ENCODE peak calls at places on chromosomes 13 and 19, in four cellular contexts. One of them, this sample, is unnamed. For H3K36me3, the result is how much of the 10 kb centered on the place peaks cover.

GRCh38 chr19:34236035-34236793 is 18.1 kb upstream of the GARRE1 start:
- DNase-seq in H1: no peak
- DNase-seq in neuronal stem cell: no peak
- DNase-seq in mesenchymal stem cell: peak
- DNase-seq in this sample: no peak

GRCh38 chr19:13796301-13797057 is 1.2 kb downstream of the ZSWIM4 start:
- DNase-seq in H1: peak
- DNase-seq in neuronal stem cell: no peak
- DNase-seq in mesenchymal stem cell: peak
- DNase-seq in this sample: peak

GRCh38 chr19:31436121-31436776 is 87.0 kb upstream of the TSHZ3 start:
- DNase-seq in H1: peak
- DNase-seq in neuronal stem cell: no peak
- DNase-seq in mesenchymal stem cell: peak
- DNase-seq in this sample: peak

GRCh38 chr19:1308718-1309117 is 23.0 kb downstream of the EFNA2 start:
- DNase-seq in H1: no peak
- DNase-seq in neuronal stem cell: no peak
- DNase-seq in mesenchymal stem cell: no peak
- DNase-seq in this sample: no peak

GRCh38 chr13:50123862-50124535 is 108.8 kb downstream of the KCNRG start:
- DNase-seq in H1: peak
- DNase-seq in neuronal stem cell: peak
- DNase-seq in mesenchymal stem cell: peak
- DNase-seq in this sample: peak

GRCh38 chr13:40682449-40683240 is 16.2 kb upstream of the FOXO1 start:
- DNase-seq in H1: no peak
- DNase-seq in neuronal stem cell: no peak
- DNase-seq in mesenchymal stem cell: peak
- DNase-seq in this sample: no peak

GRCh38 chr19:4013886-4014540 is 6.5 kb downstream of the PIAS4 start:
- DNase-seq in H1: no peak
- DNase-seq in neuronal stem cell: no peak
- DNase-seq in mesenchymal stem cell: no peak
- DNase-seq in this sample: no peak

GRCh38 chr19:3095375-3096191 is 1.4 kb downstream of the GNA11 start:
- DNase-seq in H1: peak
- DNase-seq in neuronal stem cell: peak
- DNase-seq in mesenchymal stem cell: peak
- DNase-seq in this sample: peak

GRCh38 chr13:24124789-24125476 is 35.6 kb upstream of the SPATA13 start:
- DNase-seq in H1: no peak
- DNase-seq in neuronal stem cell: no peak
- DNase-seq in mesenchymal stem cell: no peak
- DNase-seq in this sample: no peak

GRCh38 chr13:48500652-48501197 is 32.2 kb downstream of the RCBTB2 start:
- DNase-seq in H1: no peak
- DNase-seq in neuronal stem cell: no peak
- DNase-seq in mesenchymal stem cell: peak
- DNase-seq in this sample: peak

GRCh38 chr13:93794197-93794885 is 567.7 kb downstream of the GPC6 start:
- DNase-seq in H1: no peak
- DNase-seq in neuronal stem cell: no peak
- DNase-seq in mesenchymal stem cell: no peak
- DNase-seq in this sample: no peak

GRCh38 chr13:101306773-101307172 is 109.5 kb downstream of the NALCN start:
- DNase-seq in H1: no peak
- DNase-seq in neuronal stem cell: no peak
- DNase-seq in mesenchymal stem cell: no peak
- DNase-seq in this sample: no peak

DNA sequence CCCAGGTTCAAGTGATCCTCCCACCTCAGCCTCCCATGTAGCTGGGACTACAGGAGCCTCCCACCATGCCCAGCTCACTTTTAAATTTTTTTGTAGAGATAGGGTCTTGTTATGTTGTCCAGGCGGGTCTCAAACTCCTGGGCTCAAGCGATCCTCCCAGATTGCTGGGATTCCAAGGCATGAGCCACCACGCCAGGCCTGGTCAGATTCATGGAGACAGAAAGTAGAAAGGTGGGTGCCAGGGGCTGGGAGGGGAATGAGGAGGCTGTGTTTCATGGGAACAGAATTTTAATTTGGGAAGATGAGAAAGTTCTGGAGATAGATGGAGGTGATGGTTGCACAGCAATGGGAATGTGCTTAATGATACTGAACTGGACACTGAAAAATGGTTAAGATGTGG is 22.3 kb downstream of the ARHGEF18 start:
- DNase-seq in H1: no peak
- DNase-seq in neuronal stem cell: no peak
- DNase-seq in mesenchymal stem cell: no peak
- DNase-seq in this sample: peak
- H2BK12ac ChIP-seq in H1: no peak
- H2BK12ac ChIP-seq in neuronal stem cell: no peak
- H2BK12ac ChIP-seq in mesenchymal stem cell: no peak
- H2BK12ac ChIP-seq in this sample: peak

GRCh38 chr19:38654478-38655079 is 7.1 kb downstream of the ACTN4 start:
- DNase-seq in H1: no peak
- DNase-seq in neuronal stem cell: no peak
- DNase-seq in mesenchymal stem cell: peak
- DNase-seq in this sample: no peak
- H3K27ac ChIP-seq in H1: no peak
- H3K27ac ChIP-seq in neuronal stem cell: peak
- H3K27ac ChIP-seq in mesenchymal stem cell: peak
- H3K27ac ChIP-seq in this sample: peak

GRCh38 chr19:6417713-6418561 is 6.7 kb downstream of the KHSRP start:
- DNase-seq in H1: peak
- DNase-seq in neuronal stem cell: no peak
- DNase-seq in mesenchymal stem cell: peak
- DNase-seq in this sample: no peak

GRCh38 chr19:6414793-6415591 is 9.6 kb downstream of the KHSRP start:
- DNase-seq in H1: no peak
- DNase-seq in neuronal stem cell: no peak
- DNase-seq in mesenchymal stem cell: no peak
- DNase-seq in this sample: no peak

GRCh38 chr19:6414033-6414643 is 10.5 kb downstream of the KHSRP start:
- DNase-seq in H1: peak
- DNase-seq in neuronal stem cell: no peak
- DNase-seq in mesenchymal stem cell: no peak
- DNase-seq in this sample: no peak

GRCh38 chr19:6416658-6417405 is 7.8 kb downstream of the KHSRP start:
- DNase-seq in H1: no peak
- DNase-seq in neuronal stem cell: no peak
- DNase-seq in mesenchymal stem cell: no peak
- DNase-seq in this sample: no peak

DNA sequence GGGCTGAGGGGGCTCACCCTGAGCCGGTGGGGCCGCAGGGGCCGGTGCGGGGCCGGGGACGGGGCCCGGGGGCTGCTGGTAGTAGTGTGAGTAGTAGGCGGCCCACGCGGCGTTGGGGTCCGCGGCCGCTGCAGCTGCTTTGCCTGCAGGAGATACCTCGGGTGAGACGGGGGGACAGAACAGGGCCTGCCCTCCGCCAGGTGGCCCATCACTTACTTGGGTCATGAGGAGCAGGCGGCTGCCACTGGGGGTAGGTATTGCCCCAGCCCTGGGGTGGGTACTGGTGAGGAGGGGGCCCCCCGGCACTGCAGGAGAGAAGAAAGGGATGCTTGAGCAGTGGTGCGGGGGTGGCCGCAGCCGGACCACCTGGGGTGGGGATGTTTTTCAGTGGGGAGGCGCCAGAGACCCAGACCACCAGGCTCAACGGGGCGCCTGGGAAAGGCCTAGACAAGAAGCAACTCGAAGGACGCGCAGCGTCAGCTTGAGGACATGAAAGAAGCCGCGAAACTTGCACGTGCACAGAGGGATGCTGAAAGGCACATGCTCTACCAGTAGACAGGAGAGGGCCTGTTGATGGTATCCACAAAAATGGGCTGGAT is 8.9 kb downstream of the KHSRP start:
- DNase-seq in H1: no peak
- DNase-seq in neuronal stem cell: no peak
- DNase-seq in mesenchymal stem cell: no peak
- DNase-seq in this sample: no peak
- H3K36me3 ChIP-seq in H1: half or more
- H3K36me3 ChIP-seq in neuronal stem cell: half or more
- H3K36me3 ChIP-seq in mesenchymal stem cell: half or more
- H3K36me3 ChIP-seq in this sample: half or more

GRCh38 chr19:41263042-41263849 is 926 bp upstream of the HNRNPUL1 start:
- DNase-seq in H1: peak
- DNase-seq in neuronal stem cell: no peak
- DNase-seq in mesenchymal stem cell: peak
- DNase-seq in this sample: peak
- H2BK12ac ChIP-seq in H1: peak
- H2BK12ac ChIP-seq in neuronal stem cell: no peak
- H2BK12ac ChIP-seq in mesenchymal stem cell: no peak
- H2BK12ac ChIP-seq in this sample: no peak

DNA sequence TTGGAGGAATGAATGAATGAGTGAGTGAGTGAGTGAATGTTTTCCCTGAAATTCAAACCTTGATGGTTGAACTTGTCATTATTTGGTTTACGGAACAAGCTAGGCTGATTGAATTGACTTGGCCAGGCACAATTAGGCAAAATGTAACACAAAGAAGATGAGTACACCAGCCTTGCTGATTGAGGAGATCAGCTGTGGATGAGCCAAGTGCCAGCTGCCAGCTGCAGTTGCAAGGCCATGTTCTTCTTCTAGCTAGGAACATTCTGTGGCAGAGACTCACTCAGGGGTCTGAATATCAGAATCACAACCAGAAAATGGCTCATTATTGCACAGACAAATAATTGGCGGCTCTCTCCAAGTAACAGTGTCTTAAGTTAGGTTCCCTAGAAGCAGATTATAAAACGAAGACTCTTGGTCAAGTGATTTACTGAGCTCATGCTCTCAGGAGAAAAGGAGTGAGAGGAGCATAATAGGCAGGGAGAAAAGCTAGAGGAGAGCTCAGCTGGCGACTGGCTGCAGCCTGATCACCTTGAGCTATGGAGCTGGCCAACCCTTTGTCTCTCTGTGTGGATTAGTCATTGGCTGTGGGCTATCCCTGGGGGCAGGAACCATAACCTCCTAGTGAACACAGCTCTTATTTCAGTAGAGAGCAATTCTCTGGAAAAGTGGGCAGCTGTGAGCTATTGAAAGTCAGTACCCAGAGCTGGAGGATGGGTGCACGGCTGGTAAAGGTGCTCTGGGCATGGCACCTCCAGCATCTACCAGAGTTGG is 225.3 kb upstream of the SERP2 start:
- DNase-seq in H1: no peak
- DNase-seq in neuronal stem cell: no peak
- DNase-seq in mesenchymal stem cell: no peak
- DNase-seq in this sample: peak
- H3K27ac ChIP-seq in H1: no peak
- H3K27ac ChIP-seq in neuronal stem cell: no peak
- H3K27ac ChIP-seq in mesenchymal stem cell: no peak
- H3K27ac ChIP-seq in this sample: no peak

GRCh38 chr13:113972451-113973217 is 1.2 kb downstream of the C13orf46 start:
- DNase-seq in H1: no peak
- DNase-seq in neuronal stem cell: no peak
- DNase-seq in mesenchymal stem cell: no peak
- DNase-seq in this sample: no peak
- H3K36me3 ChIP-seq in H1: under half
- H3K36me3 ChIP-seq in neuronal stem cell: under half
- H3K36me3 ChIP-seq in mesenchymal stem cell: half or more
- H3K36me3 ChIP-seq in this sample: under half

GRCh38 chr19:49814010-49814409 is 918 bp upstream of the FUZ start:
- DNase-seq in H1: no peak
- DNase-seq in neuronal stem cell: no peak
- DNase-seq in mesenchymal stem cell: no peak
- DNase-seq in this sample: no peak

GRCh38 chr19:49812452-49812996 is 568 bp downstream of the FUZ start:
- DNase-seq in H1: no peak
- DNase-seq in neuronal stem cell: no peak
- DNase-seq in mesenchymal stem cell: no peak
- DNase-seq in this sample: no peak

GRCh38 chr19:49811328-49811727 is 1.8 kb downstream of the FUZ start:
- DNase-seq in H1: no peak
- DNase-seq in neuronal stem cell: no peak
- DNase-seq in mesenchymal stem cell: no peak
- DNase-seq in this sample: no peak

GRCh38 chr19:49809987-49810389 is 3.1 kb downstream of the FUZ start:
- DNase-seq in H1: no peak
- DNase-seq in neuronal stem cell: no peak
- DNase-seq in mesenchymal stem cell: no peak
- DNase-seq in this sample: no peak

DNA sequence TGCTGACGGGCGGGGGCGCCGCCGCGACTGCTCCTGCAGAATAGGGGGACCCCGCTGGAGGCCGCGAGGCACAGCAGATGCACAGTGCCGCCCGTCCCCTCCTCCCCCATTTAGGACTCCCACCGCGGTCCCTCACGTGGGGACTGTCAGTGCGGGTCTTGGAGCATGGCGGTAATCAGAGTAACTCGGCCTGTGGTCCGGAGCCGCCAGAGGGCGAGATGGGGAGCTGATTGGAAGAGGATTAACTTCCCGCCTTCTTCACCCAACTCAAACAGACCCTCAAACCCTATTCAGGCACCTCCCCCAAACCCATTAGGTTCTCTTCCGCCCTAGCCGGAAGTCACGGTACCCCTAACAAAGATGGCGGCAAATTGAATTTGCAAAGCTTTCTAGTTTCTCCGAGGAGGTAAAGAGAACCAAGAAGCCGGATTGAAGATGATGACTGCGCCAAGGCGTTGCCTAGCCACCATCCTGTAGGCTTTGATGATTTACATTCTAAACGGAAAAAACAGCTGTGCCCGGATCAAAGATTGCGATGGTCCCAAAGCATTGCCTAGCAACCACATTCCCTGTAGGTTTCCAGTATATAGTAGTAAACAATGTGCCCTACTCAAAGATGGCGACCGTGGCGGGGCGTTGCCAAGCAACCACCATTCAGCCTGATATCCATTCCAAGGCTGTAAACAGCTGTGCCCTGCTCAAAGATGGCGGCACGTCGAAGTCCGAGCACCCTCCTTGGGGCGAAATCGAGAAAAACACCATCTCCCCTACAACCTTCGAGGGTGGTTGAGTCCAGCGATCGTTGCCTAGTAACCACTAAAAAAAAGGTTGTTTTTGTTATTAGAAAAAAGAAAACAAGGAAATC is at the start of gene FUZ:
- DNase-seq in H1: peak
- DNase-seq in neuronal stem cell: peak
- DNase-seq in mesenchymal stem cell: peak
- DNase-seq in this sample: peak
- H2BK12ac ChIP-seq in H1: peak
- H2BK12ac ChIP-seq in neuronal stem cell: no peak
- H2BK12ac ChIP-seq in mesenchymal stem cell: peak
- H2BK12ac ChIP-seq in this sample: no peak

GRCh38 chr13:113557013-113557412 is 27.5 kb upstream of the TFDP1 start:
- DNase-seq in H1: no peak
- DNase-seq in neuronal stem cell: no peak
- DNase-seq in mesenchymal stem cell: no peak
- DNase-seq in this sample: no peak
- H3K27ac ChIP-seq in H1: no peak
- H3K27ac ChIP-seq in neuronal stem cell: no peak
- H3K27ac ChIP-seq in mesenchymal stem cell: no peak
- H3K27ac ChIP-seq in this sample: no peak

DNA sequence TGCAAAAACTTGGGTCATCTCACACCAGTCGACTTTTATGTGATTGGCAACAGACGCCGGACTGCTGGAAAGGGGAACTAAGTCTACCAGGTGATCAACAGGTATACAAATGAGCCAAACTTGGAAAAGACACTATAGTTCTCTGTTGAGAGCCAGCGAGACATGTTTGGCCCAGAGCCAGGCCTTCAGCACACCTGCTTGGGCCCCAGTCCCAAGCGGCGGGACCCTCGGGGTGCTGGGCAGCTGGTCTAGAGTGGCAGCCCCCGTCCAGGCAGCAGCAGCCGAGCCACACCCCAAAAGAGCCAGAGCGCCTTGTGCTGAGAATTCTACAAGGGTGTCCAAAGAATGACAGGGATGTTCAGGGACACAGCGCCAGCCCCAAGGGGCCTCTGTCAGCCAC is 28.0 kb downstream of the NAXD start:
- DNase-seq in H1: peak
- DNase-seq in neuronal stem cell: no peak
- DNase-seq in mesenchymal stem cell: no peak
- DNase-seq in this sample: no peak
- H3K36me3 ChIP-seq in H1: under half
- H3K36me3 ChIP-seq in neuronal stem cell: under half
- H3K36me3 ChIP-seq in mesenchymal stem cell: half or more
- H3K36me3 ChIP-seq in this sample: half or more